ENCODE peak calls at places on chromosomes 4 and X, in five cellular contexts. One of them, this sample, is unnamed.

GRCh38 chr4:135371137-135371536 is 1169.5 kb upstream of the PABPC4L start:
- DNase-seq in left lung: no peak
- DNase-seq in PC-9: peak
- DNase-seq in nephron progenitor cell: peak
- DNase-seq in cardiac fibroblast: no peak
- DNase-seq in this sample: no peak

GRCh38 chr4:79528241-79528706 is 120.2 kb upstream of the GK2 start:
- DNase-seq in nephron progenitor cell: no peak
- DNase-seq in left lung: no peak
- DNase-seq in cardiac fibroblast: peak
- DNase-seq in PC-9: peak
- DNase-seq in this sample: no peak

GRCh38 chrX:142663330-142664095 is 362.2 kb upstream of the SPANXN4 start:
- DNase-seq in nephron progenitor cell: no peak
- DNase-seq in PC-9: no peak
- DNase-seq in cardiac fibroblast: no peak
- DNase-seq in left lung: no peak
- DNase-seq in this sample: no peak

GRCh38 chr4:74206088-74206826 is 48.3 kb downstream of the MTHFD2L start:
- DNase-seq in PC-9: no peak
- DNase-seq in nephron progenitor cell: no peak
- DNase-seq in left lung: no peak
- DNase-seq in cardiac fibroblast: peak
- DNase-seq in this sample: peak

GRCh38 chr4:25749150-25749794 is 93.6 kb downstream of the SLC34A2 start:
- DNase-seq in PC-9: no peak
- DNase-seq in nephron progenitor cell: no peak
- DNase-seq in cardiac fibroblast: no peak
- DNase-seq in left lung: no peak
- DNase-seq in this sample: no peak

GRCh38 chrX:48961585-48962091 is 4.2 kb upstream of the OTUD5 start:
- DNase-seq in left lung: no peak
- DNase-seq in nephron progenitor cell: no peak
- DNase-seq in cardiac fibroblast: peak
- DNase-seq in PC-9: no peak
- DNase-seq in this sample: no peak

GRCh38 chr4:119105605-119106004 is 30.0 kb upstream of the MYOZ2 start:
- DNase-seq in PC-9: no peak
- DNase-seq in cardiac fibroblast: peak
- DNase-seq in left lung: no peak
- DNase-seq in nephron progenitor cell: no peak
- DNase-seq in this sample: no peak

GRCh38 chr4:118917582-118917981 is 28.9 kb downstream of the SYNPO2 start:
- DNase-seq in cardiac fibroblast: no peak
- DNase-seq in nephron progenitor cell: no peak
- DNase-seq in PC-9: no peak
- DNase-seq in left lung: no peak
- DNase-seq in this sample: no peak

GRCh38 chr4:122855491-122855890 is 28.9 kb downstream of the FGF2 start:
- DNase-seq in cardiac fibroblast: no peak
- DNase-seq in nephron progenitor cell: no peak
- DNase-seq in PC-9: no peak
- DNase-seq in left lung: no peak
- DNase-seq in this sample: no peak

GRCh38 chr4:24470681-24471622 is 113.4 kb downstream of the DHX15 start:
- DNase-seq in nephron progenitor cell: peak
- DNase-seq in cardiac fibroblast: peak
- DNase-seq in left lung: peak
- DNase-seq in PC-9: no peak
- DNase-seq in this sample: peak

GRCh38 chr4:151854731-151855130 is 93.9 kb upstream of the GATB start:
- DNase-seq in left lung: no peak
- DNase-seq in nephron progenitor cell: no peak
- DNase-seq in cardiac fibroblast: peak
- DNase-seq in PC-9: no peak
- DNase-seq in this sample: no peak

GRCh38 chr4:183596056-183596757 is 62.8 kb downstream of the RWDD4 start:
- DNase-seq in nephron progenitor cell: no peak
- DNase-seq in left lung: no peak
- DNase-seq in cardiac fibroblast: no peak
- DNase-seq in PC-9: no peak
- DNase-seq in this sample: no peak

GRCh38 chr4:149056615-149057014 is 614.4 kb upstream of the NR3C2 start:
- DNase-seq in nephron progenitor cell: no peak
- DNase-seq in PC-9: no peak
- DNase-seq in left lung: no peak
- DNase-seq in cardiac fibroblast: no peak
- DNase-seq in this sample: no peak

GRCh38 chr4:101600287-101600686 is 190.2 kb upstream of the BANK1 start:
- DNase-seq in nephron progenitor cell: no peak
- DNase-seq in cardiac fibroblast: no peak
- DNase-seq in left lung: no peak
- DNase-seq in PC-9: no peak
- DNase-seq in this sample: no peak

GRCh38 chr4:145182212-145182611 is 1.8 kb upstream of the OTUD4 start:
- DNase-seq in cardiac fibroblast: no peak
- DNase-seq in left lung: no peak
- DNase-seq in nephron progenitor cell: no peak
- DNase-seq in PC-9: no peak
- DNase-seq in this sample: peak

GRCh38 chr4:122403860-122404259 is 25.0 kb downstream of the ADAD1 start:
- DNase-seq in nephron progenitor cell: no peak
- DNase-seq in left lung: peak
- DNase-seq in PC-9: no peak
- DNase-seq in cardiac fibroblast: no peak
- DNase-seq in this sample: no peak

GRCh38 chr4:23889814-23890269 is at the start of gene PPARGC1A:
- DNase-seq in cardiac fibroblast: peak
- DNase-seq in nephron progenitor cell: peak
- DNase-seq in PC-9: no peak
- DNase-seq in left lung: no peak
- DNase-seq in this sample: no peak

GRCh38 chrX:21972721-21973120 is 32.2 kb downstream of the SMS start:
- DNase-seq in nephron progenitor cell: no peak
- DNase-seq in left lung: no peak
- DNase-seq in PC-9: peak
- DNase-seq in cardiac fibroblast: peak
- DNase-seq in this sample: no peak
- TF ChIP-seq CTCF in nephron progenitor cell: no peak
- TF ChIP-seq CTCF in left lung: no peak
- TF ChIP-seq CTCF in PC-9: no peak
- TF ChIP-seq CTCF in cardiac fibroblast: no peak
- TF ChIP-seq CTCF in this sample: no peak

DNA sequence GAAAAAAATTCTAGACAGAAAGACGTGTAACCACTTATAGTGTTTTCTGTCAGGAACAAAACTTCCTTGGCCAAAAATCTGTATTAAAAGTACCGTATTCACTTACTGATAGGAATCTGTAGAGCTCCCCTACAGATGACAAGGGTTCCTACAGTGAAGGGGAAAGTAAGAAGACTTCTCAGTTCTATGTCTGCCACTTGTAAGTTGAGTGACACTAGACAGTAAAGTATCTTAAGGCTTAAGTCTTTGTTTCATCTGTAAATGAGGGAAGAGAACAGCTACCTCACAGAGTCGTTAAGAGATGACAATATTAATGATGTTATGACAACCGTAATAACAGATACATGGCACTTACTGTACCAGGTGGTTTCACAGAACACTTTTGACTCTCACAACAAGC is 3.3 kb downstream of the COQ2 start:
- DNase-seq in cardiac fibroblast: no peak
- DNase-seq in PC-9: no peak
- DNase-seq in nephron progenitor cell: no peak
- DNase-seq in left lung: no peak
- DNase-seq in this sample: no peak
- TF ChIP-seq CTCF in cardiac fibroblast: no peak
- TF ChIP-seq CTCF in PC-9: no peak
- TF ChIP-seq CTCF in nephron progenitor cell: no peak
- TF ChIP-seq CTCF in left lung: no peak
- TF ChIP-seq CTCF in this sample: no peak

DNA sequence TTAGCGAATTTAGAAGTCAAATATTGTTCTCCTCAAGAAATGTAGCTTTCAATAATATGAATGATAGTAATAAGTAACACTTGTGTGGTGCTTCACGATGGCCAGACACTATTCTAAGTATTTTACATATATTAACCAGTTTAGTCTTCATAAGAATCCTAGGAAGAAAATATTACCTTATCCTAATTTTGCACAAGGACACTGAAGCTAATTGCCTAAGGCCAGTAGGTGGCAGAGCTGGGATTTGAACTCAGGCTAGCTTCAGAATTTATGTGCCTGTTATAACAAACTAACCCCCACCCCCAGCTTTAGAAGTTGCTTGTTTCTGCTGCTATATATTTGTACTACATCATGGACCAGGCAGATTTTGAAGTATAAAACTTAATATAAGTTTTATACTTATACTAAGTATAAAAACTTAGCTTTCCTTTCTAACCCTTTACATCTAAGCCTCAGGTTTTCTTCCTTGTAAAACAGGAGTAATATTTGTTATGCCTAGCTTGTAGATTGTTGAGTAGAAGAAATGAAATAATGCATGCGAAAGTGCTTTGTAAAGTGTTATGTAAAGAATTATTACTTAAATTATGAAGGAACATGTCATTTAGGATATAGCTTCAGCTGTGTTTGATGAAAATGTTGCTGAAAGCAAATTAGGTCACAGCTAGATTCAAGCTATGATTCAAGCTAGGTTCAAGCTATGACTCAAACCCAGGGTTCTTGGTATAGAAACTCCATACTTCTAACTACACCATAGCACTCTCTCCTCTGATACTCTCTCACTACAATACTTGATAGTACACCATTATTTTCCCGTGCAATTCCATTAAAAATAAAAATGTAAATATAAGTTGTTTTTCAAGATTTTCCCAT is 4.2 kb upstream of the CDS1 start:
- DNase-seq in cardiac fibroblast: peak
- DNase-seq in nephron progenitor cell: peak
- DNase-seq in PC-9: peak
- DNase-seq in left lung: no peak
- DNase-seq in this sample: no peak
- TF ChIP-seq CTCF in cardiac fibroblast: peak
- TF ChIP-seq CTCF in nephron progenitor cell: peak
- TF ChIP-seq CTCF in PC-9: peak
- TF ChIP-seq CTCF in left lung: peak
- TF ChIP-seq CTCF in this sample: peak

GRCh38 chr4:40152642-40153041 is 44.2 kb upstream of the RHOH start:
- DNase-seq in left lung: no peak
- DNase-seq in nephron progenitor cell: no peak
- DNase-seq in PC-9: no peak
- DNase-seq in cardiac fibroblast: no peak
- DNase-seq in this sample: no peak
- TF ChIP-seq CTCF in left lung: no peak
- TF ChIP-seq CTCF in nephron progenitor cell: no peak
- TF ChIP-seq CTCF in PC-9: no peak
- TF ChIP-seq CTCF in cardiac fibroblast: no peak
- TF ChIP-seq CTCF in this sample: no peak

GRCh38 chr4:100095729-100096595 is 94.3 kb downstream of the DDIT4L start:
- DNase-seq in nephron progenitor cell: peak
- DNase-seq in PC-9: peak
- DNase-seq in left lung: no peak
- DNase-seq in cardiac fibroblast: peak
- DNase-seq in this sample: peak

GRCh38 chr4:100100985-100101384 is 89.3 kb downstream of the DDIT4L start:
- DNase-seq in cardiac fibroblast: no peak
- DNase-seq in PC-9: no peak
- DNase-seq in nephron progenitor cell: no peak
- DNase-seq in left lung: no peak
- DNase-seq in this sample: no peak

GRCh38 chr4:100099746-100100145 is 90.5 kb downstream of the DDIT4L start:
- DNase-seq in PC-9: no peak
- DNase-seq in cardiac fibroblast: no peak
- DNase-seq in left lung: no peak
- DNase-seq in nephron progenitor cell: no peak
- DNase-seq in this sample: no peak

GRCh38 chr4:100098681-100099080 is 91.6 kb downstream of the DDIT4L start:
- DNase-seq in PC-9: no peak
- DNase-seq in cardiac fibroblast: no peak
- DNase-seq in nephron progenitor cell: no peak
- DNase-seq in left lung: no peak
- DNase-seq in this sample: no peak

GRCh38 chr4:100098011-100098545 is 92.2 kb downstream of the DDIT4L start:
- DNase-seq in nephron progenitor cell: no peak
- DNase-seq in left lung: no peak
- DNase-seq in PC-9: no peak
- DNase-seq in cardiac fibroblast: no peak
- DNase-seq in this sample: no peak
- TF ChIP-seq CTCF in nephron progenitor cell: no peak
- TF ChIP-seq CTCF in left lung: no peak
- TF ChIP-seq CTCF in PC-9: no peak
- TF ChIP-seq CTCF in cardiac fibroblast: no peak
- TF ChIP-seq CTCF in this sample: no peak

GRCh38 chr4:154082760-154083530 is 294.1 kb upstream of the SFRP2 start:
- DNase-seq in PC-9: no peak
- DNase-seq in cardiac fibroblast: peak
- DNase-seq in left lung: no peak
- DNase-seq in nephron progenitor cell: no peak
- DNase-seq in this sample: no peak
- TF ChIP-seq CTCF in PC-9: no peak
- TF ChIP-seq CTCF in cardiac fibroblast: peak
- TF ChIP-seq CTCF in left lung: peak
- TF ChIP-seq CTCF in nephron progenitor cell: peak
- TF ChIP-seq CTCF in this sample: no peak

GRCh38 chr4:124713213-124713592 is 671 bp upstream of the ANKRD50 start:
- DNase-seq in left lung: peak
- DNase-seq in cardiac fibroblast: peak
- DNase-seq in nephron progenitor cell: peak
- DNase-seq in PC-9: peak
- DNase-seq in this sample: peak
- TF ChIP-seq CTCF in left lung: peak
- TF ChIP-seq CTCF in cardiac fibroblast: peak
- TF ChIP-seq CTCF in nephron progenitor cell: peak
- TF ChIP-seq CTCF in PC-9: peak
- TF ChIP-seq CTCF in this sample: peak